ENCODE peak calls at places on chromosomes 1 and 21, in ten cellular contexts. B, G, P, Y, E, H, T, Q, U and D are unnamed samples.

GRCh38 chr1:41411229-41411628 is 50.0 kb downstream of the FOXO6 start:
- DNase-seq in Q (no peak), T (peak), B (no peak), E (no peak), G (no peak), Y (no peak), P (no peak), U (no peak), H (no peak), D (no peak)

GRCh38 chr1:151606384-151606783 is 5.5 kb upstream of the SNX27 start:
- DNase-seq in U (no peak), Y (no peak), G (no peak), H (no peak), Q (no peak), T (peak), P (peak), E (no peak), B (peak), D (no peak)

GRCh38 chr1:66542811-66543767 is 9.1 kb downstream of the SGIP1 start:
- DNase-seq in P (no peak), U (no peak), Y (no peak), T (peak), H (peak), Q (peak), G (no peak), E (peak), B (peak), D (no peak)

GRCh38 chr1:160131803-160132565 is 16.4 kb downstream of the ATP1A2 start:
- DNase-seq in E (no peak), U (no peak), P (no peak), B (no peak), H (no peak), G (no peak), T (no peak), Y (no peak), Q (no peak), D (no peak)

GRCh38 chr1:19395678-19396192 is 83.6 kb downstream of the SLC66A1 start:
- DNase-seq in E (no peak), Y (no peak), P (no peak), B (no peak), T (peak), Q (no peak), H (peak), G (no peak), U (no peak), D (no peak)

GRCh38 chr1:35726814-35727433 is 8.2 kb upstream of the C1orf216 start:
- DNase-seq in Q (no peak), T (peak), Y (peak), P (peak), E (peak), B (peak), G (peak), U (peak), H (peak), D (peak)

GRCh38 chr1:3319874-3320245 is 134.6 kb upstream of the ARHGEF16 start:
- DNase-seq in T (peak), Q (no peak), B (peak), H (peak), U (peak), P (peak), G (no peak), E (peak), Y (peak), D (peak)

GRCh38 chr1:198667186-198667585 is 28.3 kb downstream of the PTPRC start:
- DNase-seq in E (no peak), P (no peak), U (no peak), B (no peak), Y (no peak), G (no peak), Q (no peak), T (peak), H (no peak), D (no peak)

GRCh38 chr1:21077085-21077484 is 99.6 kb downstream of the EIF4G3 start:
- DNase-seq in G (no peak), Y (no peak), E (no peak), T (peak), Q (no peak), P (peak), B (no peak), H (no peak), U (no peak), D (no peak)

GRCh38 chr1:182408435-182409070 is 8.1 kb upstream of the TEDDM1 start:
- DNase-seq in H (no peak), E (no peak), Y (no peak), B (peak), Q (no peak), P (no peak), G (no peak), T (no peak), U (no peak), D (no peak)

GRCh38 chr1:110150330-110151174 is at the start of gene SLC6A17:
- DNase-seq in Y (peak), H (no peak), Q (no peak), P (no peak), T (no peak), E (peak), U (peak), G (peak), B (no peak), D (peak)

GRCh38 chr1:231236131-231236571 is 4.9 kb upstream of the GNPAT start:
- DNase-seq in Q (no peak), B (no peak), H (no peak), Y (no peak), T (no peak), U (no peak), E (no peak), P (no peak), G (no peak), D (no peak)

GRCh38 chr1:117120774-117121588 is 568 bp downstream of the TRIM45 start:
- DNase-seq in U (no peak), H (no peak), T (no peak), P (no peak), G (peak), B (no peak), Q (no peak), Y (no peak), E (no peak), D (peak)

GRCh38 chr21:19507682-19508260 is 1104.2 kb upstream of the TMPRSS15 start:
- DNase-seq in U (no peak), E (peak), T (peak), Q (no peak), P (no peak), Y (no peak), G (no peak), H (no peak), B (no peak), D (no peak)

GRCh38 chr1:56469640-56470371 is 109.6 kb downstream of the PLPP3 start:
- DNase-seq in T (peak), G (no peak), P (no peak), H (no peak), Y (no peak), B (no peak), Q (no peak), U (no peak), E (no peak), D (no peak)

GRCh38 chr1:198890531-198890930 is 251.7 kb downstream of the PTPRC start:
- DNase-seq in H (no peak), E (no peak), Y (no peak), G (no peak), Q (no peak), B (no peak), T (peak), U (no peak), P (no peak), D (no peak)

GRCh38 chr1:55828031-55828430 is 612.9 kb upstream of the USP24 start:
- DNase-seq in P (no peak), U (no peak), H (no peak), G (no peak), Y (no peak), B (no peak), T (no peak), E (no peak), Q (no peak), D (no peak)

GRCh38 chr1:231691618-231692259 is 65.1 kb downstream of the DISC1 start:
- DNase-seq in Y (peak), H (no peak), B (no peak), E (peak), T (peak), G (peak), U (peak), Q (no peak), P (no peak), D (no peak)

GRCh38 chr21:30146558-30147282 is 19.9 kb downstream of the CLDN17 start:
- DNase-seq in H (no peak), Q (no peak), G (no peak), E (no peak), P (no peak), B (no peak), T (peak), Y (no peak), U (no peak), D (no peak)

GRCh38 chr1:36847186-36847585 is 187.1 kb downstream of the GRIK3 start:
- DNase-seq in H (no peak), B (no peak), Q (no peak), T (no peak), P (no peak), Y (no peak), G (no peak), U (no peak), E (no peak), D (no peak)

GRCh38 chr21:44875341-44875740 is 1.9 kb upstream of the PTTG1IP start:
- DNase-seq in G (no peak), Q (no peak), P (peak), T (peak), Y (no peak), H (no peak), U (no peak), B (no peak), E (no peak), D (no peak)

GRCh38 chr1:191320062-191320461 is 838.2 kb upstream of the RGS18 start:
- DNase-seq in H (no peak), E (peak), G (no peak), U (no peak), T (no peak), P (no peak), Y (no peak), B (no peak), Q (no peak), D (no peak)

GRCh38 chr1:233440952-233441401 is 113.5 kb downstream of the MAP3K21 start:
- DNase-seq in H (peak), T (peak), Q (no peak), E (peak), B (no peak), G (peak), P (peak), U (peak), Y (peak), D (peak)

GRCh38 chr1:117712598-117712997 is 106.8 kb downstream of the TENT5C start:
- DNase-seq in T (no peak), E (no peak), P (no peak), G (no peak), Y (no peak), U (no peak), Q (no peak), H (no peak), B (no peak), D (no peak)

GRCh38 chr21:37564924-37565529 is 198.5 kb downstream of the DYRK1A start:
- DNase-seq in G (no peak), E (no peak), P (no peak), T (peak), B (no peak), H (no peak), Y (peak), Q (no peak), U (peak), D (no peak)

GRCh38 chr1:37076168-37076567 is 41.9 kb upstream of the GRIK3 start:
- DNase-seq in U (no peak), T (no peak), B (no peak), H (no peak), Q (no peak), Y (no peak), P (no peak), E (no peak), G (no peak), D (no peak)

DNA sequence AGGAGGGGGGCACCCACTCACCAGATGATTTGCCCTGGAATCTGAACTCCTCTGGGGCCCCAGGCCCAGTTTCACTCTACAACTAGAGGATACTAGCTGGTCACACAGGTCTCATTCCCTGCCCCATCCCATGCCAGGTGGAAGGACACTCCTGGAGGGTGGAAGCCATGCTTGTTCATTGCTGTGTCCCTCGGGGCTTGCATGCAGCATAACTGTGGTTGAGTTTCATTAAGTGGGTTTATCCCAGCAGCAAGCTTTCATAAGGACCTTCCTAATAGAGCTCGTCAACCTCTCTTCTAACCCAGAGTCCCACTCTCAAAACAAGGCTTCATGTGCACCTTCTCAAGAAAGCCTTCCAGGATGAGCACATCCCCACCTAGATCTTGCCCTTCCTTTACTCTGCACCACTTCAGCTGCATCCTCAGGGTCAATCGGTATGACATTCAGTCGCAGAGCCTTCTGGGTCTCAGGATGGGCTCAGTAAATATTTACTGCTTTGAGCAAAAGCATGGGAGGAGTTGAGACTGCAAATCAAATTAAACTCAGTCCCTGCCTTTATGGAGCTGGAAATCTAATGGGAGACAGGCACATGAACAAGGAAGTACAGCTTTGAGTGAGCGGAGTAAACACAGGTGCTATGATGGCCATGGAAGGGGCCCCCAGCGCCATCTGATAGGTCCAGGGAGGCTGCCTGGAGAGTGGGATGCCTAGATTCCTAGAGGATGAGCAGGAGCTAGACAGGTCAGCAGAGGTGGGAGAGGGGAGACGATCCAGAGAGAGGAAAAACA is 32.3 kb downstream of the LAMB3 start:
- DNase-seq in P (no peak), U (no peak), T (no peak), B (no peak), H (no peak), G (no peak), Y (no peak), E (no peak), Q (no peak), D (no peak)
- TF ChIP-seq CTCF in P (no peak), U (no peak), T (no peak), B (no peak), H (no peak), G (no peak), Y (no peak), E (no peak), Q (no peak), D (no peak)

DNA sequence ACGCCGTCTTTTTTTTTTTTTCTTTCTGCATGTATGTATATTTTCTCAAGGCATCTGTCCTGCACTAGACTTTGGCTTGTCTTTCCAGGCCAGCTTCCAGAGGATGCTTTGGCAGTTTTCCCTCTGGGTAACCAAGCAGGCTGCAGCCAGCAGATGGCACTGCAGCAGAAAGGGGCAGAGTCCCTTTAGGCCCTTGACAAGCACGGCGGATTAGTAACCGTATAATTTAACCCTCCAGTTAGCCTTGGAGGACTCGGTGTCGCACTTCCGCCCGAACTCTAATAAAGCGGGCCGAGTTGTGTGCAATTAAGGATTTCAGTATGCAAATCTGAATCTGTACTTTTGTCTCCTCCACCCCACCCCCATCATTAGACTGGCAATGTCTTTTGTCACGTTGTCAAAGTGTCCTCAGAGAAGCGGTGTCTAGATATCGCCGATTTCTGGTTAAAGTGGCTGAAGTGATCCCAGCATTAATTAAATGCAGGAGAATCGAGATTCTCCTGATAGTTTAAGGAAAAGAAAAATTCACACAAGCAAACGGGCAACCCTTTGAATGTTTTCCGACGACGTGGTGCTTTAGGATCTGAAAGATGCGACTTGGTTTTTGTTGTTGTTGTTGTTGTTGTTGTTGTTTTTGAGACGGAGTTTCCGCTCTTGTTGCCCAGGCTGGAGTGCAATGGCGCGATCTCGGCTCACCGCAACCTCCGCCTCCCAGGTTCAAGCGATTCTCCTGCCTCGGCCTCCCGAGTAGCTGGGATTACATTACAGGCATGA is 1.1 kb upstream of the TMEM167B start:
- DNase-seq in U (peak), T (peak), Y (no peak), H (no peak), P (peak), Q (peak), E (peak), G (peak), B (peak), D (no peak)
- TF ChIP-seq CTCF in U (peak), T (peak), Y (no peak), H (peak), P (no peak), Q (peak), E (peak), G (no peak), B (peak), D (peak)

GRCh38 chr1:6208723-6209660 is 3.1 kb downstream of the RNF207 start:
- DNase-seq in B (peak), H (no peak), P (peak), G (peak), U (peak), Y (peak), T (no peak), E (peak), Q (no peak), D (peak)
- TF ChIP-seq CTCF in B (peak), H (peak), P (peak), G (peak), U (no peak), Y (peak), T (no peak), E (peak), Q (peak), D (peak)

DNA sequence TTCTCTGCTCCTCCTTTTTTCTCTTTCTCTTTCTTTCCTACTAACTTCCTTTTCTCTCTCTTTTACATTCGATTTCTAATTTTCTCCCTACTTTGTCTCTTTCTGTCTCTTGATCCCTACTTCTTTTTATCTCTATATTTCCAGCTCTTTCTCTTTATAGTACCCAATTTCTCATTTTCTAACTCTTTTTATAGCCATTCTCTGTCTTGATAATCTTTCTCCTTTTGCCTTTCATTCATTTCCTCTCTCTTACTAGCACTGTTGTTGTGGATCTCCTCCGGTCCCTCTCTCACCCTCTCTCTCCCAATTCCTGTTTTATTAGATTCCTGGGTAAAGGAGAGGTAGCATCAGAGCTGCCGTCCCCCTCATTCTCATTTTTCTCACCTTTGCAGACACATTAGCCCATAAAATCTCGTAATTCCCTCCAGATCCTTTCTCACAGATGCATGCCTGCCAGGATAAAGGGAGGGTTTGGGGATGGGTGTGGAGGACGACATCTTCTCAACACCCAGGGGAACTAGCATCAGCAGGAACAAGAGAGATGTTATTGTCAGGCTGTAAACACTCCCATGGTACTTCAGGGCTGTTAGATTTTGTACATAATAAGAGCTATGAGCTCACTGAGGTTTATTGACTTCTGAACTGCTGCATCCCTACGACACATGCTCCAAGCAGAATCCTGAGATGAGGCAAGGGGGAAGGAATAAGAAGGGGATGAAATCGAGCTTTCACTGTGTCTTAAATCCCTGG is 159.0 kb upstream of the GALNT2 start:
- DNase-seq in Y (no peak), U (no peak), T (no peak), E (no peak), B (no peak), Q (no peak), P (no peak), G (no peak), H (no peak), D (no peak)
- TF ChIP-seq CTCF in Y (no peak), U (no peak), T (no peak), E (no peak), B (no peak), Q (no peak), P (no peak), G (no peak), H (no peak), D (no peak)

GRCh38 chr1:119544165-119544762 is 37.3 kb downstream of the HSD3B1 start:
- DNase-seq in E (peak), Y (peak), U (peak), G (peak), H (no peak), P (peak), B (peak), Q (no peak), T (peak), D (no peak)
- TF ChIP-seq CTCF in E (peak), Y (peak), U (peak), G (peak), H (peak), P (peak), B (peak), Q (peak), T (peak), D (peak)

GRCh38 chr21:46135782-46136181 is 19.6 kb downstream of the FTCD start:
- DNase-seq in U (no peak), T (no peak), G (no peak), Q (no peak), P (no peak), Y (no peak), H (no peak), E (no peak), B (no peak), D (no peak)
- TF ChIP-seq CTCF in U (no peak), T (no peak), G (no peak), Q (no peak), P (no peak), Y (no peak), H (no peak), E (no peak), B (no peak), D (no peak)

DNA sequence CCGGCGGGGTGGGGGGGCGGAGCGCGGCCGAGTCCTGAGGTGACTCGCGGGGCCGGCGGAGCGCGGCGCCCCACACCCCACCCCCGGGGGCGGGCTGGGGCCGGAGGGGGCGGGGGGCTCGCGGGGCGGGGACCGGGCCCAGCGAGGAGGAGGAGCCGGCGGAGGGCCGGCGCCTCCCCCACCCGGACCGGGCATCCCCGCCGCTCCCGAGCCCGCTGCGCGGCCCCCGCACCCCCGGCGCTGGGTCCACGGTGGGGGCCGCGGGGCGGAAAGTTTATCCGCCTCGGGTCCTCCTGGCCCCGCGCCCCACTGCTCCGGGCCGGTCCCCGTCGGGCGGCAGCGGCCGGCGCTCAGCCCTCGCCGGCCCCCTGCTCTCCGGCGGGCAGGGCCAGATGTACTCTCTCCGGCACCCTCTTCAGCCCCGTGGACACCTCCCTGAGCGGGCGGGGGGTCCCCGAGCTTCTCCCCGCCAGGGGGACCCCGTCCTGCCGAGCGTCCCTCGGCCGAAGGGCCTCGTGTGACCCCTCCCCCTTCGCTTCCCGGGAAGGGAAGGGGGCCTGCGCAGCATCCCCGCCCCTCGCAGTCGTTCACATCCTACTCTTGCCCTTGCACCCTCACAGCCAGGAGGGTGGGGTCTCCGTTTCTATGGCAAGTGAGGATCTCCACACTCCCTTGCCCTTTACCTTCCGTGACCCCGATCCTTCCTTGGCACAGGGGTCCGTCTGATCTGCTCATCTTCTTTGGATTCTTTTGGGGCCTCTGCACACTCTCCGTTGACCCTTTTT is 659 bp downstream of the CAMTA1 start:
- DNase-seq in T (peak), Q (peak), G (peak), P (no peak), E (peak), B (peak), U (peak), Y (peak), H (no peak), D (peak)
- TF ChIP-seq CTCF in T (peak), Q (no peak), G (no peak), P (no peak), E (no peak), B (no peak), U (no peak), Y (no peak), H (peak), D (peak)

GRCh38 chr1:234865171-234866006 is 255.4 kb upstream of the IRF2BP2 start:
- DNase-seq in G (no peak), H (no peak), E (no peak), Y (no peak), U (no peak), T (no peak), P (no peak), B (no peak), Q (peak), D (no peak)
- TF ChIP-seq CTCF in G (no peak), H (no peak), E (no peak), Y (no peak), U (no peak), T (no peak), P (no peak), B (no peak), Q (no peak), D (no peak)